ENCODE peak calls at places on chromosomes 5 and 9, in seven cellular contexts. One of them, this sample, is unnamed. For H3K4me1 and H3K9me3, the result is how much of the 10 kb centered on the place peaks cover.

GRCh38 chr5:69007086-69007672 is 86.6 kb upstream of the SLC30A5 start:
- DNase-seq in upper lobe of right lung: no peak
- DNase-seq in mammary epithelial cell: no peak
- DNase-seq in H1: no peak
- DNase-seq in lung: no peak
- DNase-seq in A673: peak
- DNase-seq in GM23248: peak
- DNase-seq in this sample: no peak

GRCh38 chr9:111118256-111118950 is 80.1 kb upstream of the LPAR1 start:
- DNase-seq in GM23248: peak
- DNase-seq in mammary epithelial cell: peak
- DNase-seq in H1: no peak
- DNase-seq in lung: no peak
- DNase-seq in upper lobe of right lung: no peak
- DNase-seq in A673: no peak
- DNase-seq in this sample: no peak

GRCh38 chr5:40603378-40603777 is 76.3 kb upstream of the PTGER4 start:
- DNase-seq in A673: no peak
- DNase-seq in H1: no peak
- DNase-seq in upper lobe of right lung: no peak
- DNase-seq in mammary epithelial cell: peak
- DNase-seq in GM23248: peak
- DNase-seq in lung: no peak
- DNase-seq in this sample: no peak

GRCh38 chr5:125708583-125708982 is 714.6 kb upstream of the GRAMD2B start:
- DNase-seq in GM23248: no peak
- DNase-seq in upper lobe of right lung: no peak
- DNase-seq in mammary epithelial cell: no peak
- DNase-seq in H1: no peak
- DNase-seq in lung: no peak
- DNase-seq in A673: no peak
- DNase-seq in this sample: no peak

GRCh38 chr5:76862986-76863385 is 13.2 kb downstream of the S100Z start:
- DNase-seq in mammary epithelial cell: no peak
- DNase-seq in lung: no peak
- DNase-seq in A673: no peak
- DNase-seq in H1: no peak
- DNase-seq in upper lobe of right lung: no peak
- DNase-seq in GM23248: no peak
- DNase-seq in this sample: no peak

GRCh38 chr5:74624501-74624900 is 16.0 kb downstream of the ENC1 start:
- DNase-seq in GM23248: no peak
- DNase-seq in mammary epithelial cell: peak
- DNase-seq in upper lobe of right lung: no peak
- DNase-seq in A673: no peak
- DNase-seq in H1: no peak
- DNase-seq in lung: peak
- DNase-seq in this sample: no peak

GRCh38 chr5:53355930-53356329 is 124.5 kb upstream of the FST start:
- DNase-seq in A673: no peak
- DNase-seq in GM23248: no peak
- DNase-seq in upper lobe of right lung: no peak
- DNase-seq in mammary epithelial cell: no peak
- DNase-seq in H1: no peak
- DNase-seq in lung: no peak
- DNase-seq in this sample: no peak

GRCh38 chr9:2157277-2158105 is 142.3 kb downstream of the SMARCA2 start:
- DNase-seq in A673: peak
- DNase-seq in H1: no peak
- DNase-seq in GM23248: peak
- DNase-seq in mammary epithelial cell: peak
- DNase-seq in upper lobe of right lung: peak
- DNase-seq in lung: peak
- DNase-seq in this sample: no peak

GRCh38 chr5:54900906-54901725 is 84.3 kb downstream of the ESM1 start:
- DNase-seq in A673: no peak
- DNase-seq in lung: peak
- DNase-seq in H1: no peak
- DNase-seq in mammary epithelial cell: peak
- DNase-seq in GM23248: peak
- DNase-seq in upper lobe of right lung: no peak
- DNase-seq in this sample: peak

GRCh38 chr5:139282195-139282557 is 11.4 kb upstream of the MATR3 start:
- DNase-seq in GM23248: peak
- DNase-seq in upper lobe of right lung: no peak
- DNase-seq in mammary epithelial cell: no peak
- DNase-seq in A673: no peak
- DNase-seq in H1: no peak
- DNase-seq in lung: no peak
- DNase-seq in this sample: no peak

GRCh38 chr5:67118050-67118620 is 78.5 kb downstream of the CD180 start:
- DNase-seq in upper lobe of right lung: no peak
- DNase-seq in lung: no peak
- DNase-seq in mammary epithelial cell: no peak
- DNase-seq in H1: no peak
- DNase-seq in GM23248: no peak
- DNase-seq in A673: no peak
- DNase-seq in this sample: no peak

GRCh38 chr9:116274293-116274692 is 120.7 kb downstream of the PAPPA start:
- DNase-seq in A673: no peak
- DNase-seq in upper lobe of right lung: no peak
- DNase-seq in mammary epithelial cell: no peak
- DNase-seq in GM23248: peak
- DNase-seq in lung: no peak
- DNase-seq in H1: no peak
- DNase-seq in this sample: no peak

GRCh38 chr5:93604119-93604963 is 21.3 kb downstream of the NR2F1 start:
- DNase-seq in mammary epithelial cell: no peak
- DNase-seq in lung: no peak
- DNase-seq in H1: no peak
- DNase-seq in GM23248: peak
- DNase-seq in A673: no peak
- DNase-seq in upper lobe of right lung: peak
- DNase-seq in this sample: no peak

GRCh38 chr9:77475641-77476473 is 172.3 kb downstream of the GNA14 start:
- DNase-seq in lung: no peak
- DNase-seq in mammary epithelial cell: no peak
- DNase-seq in A673: peak
- DNase-seq in GM23248: peak
- DNase-seq in upper lobe of right lung: no peak
- DNase-seq in H1: no peak
- DNase-seq in this sample: no peak

GRCh38 chr5:137833463-137833862 is 34.2 kb upstream of the MYOT start:
- DNase-seq in H1: no peak
- DNase-seq in upper lobe of right lung: no peak
- DNase-seq in A673: no peak
- DNase-seq in GM23248: peak
- DNase-seq in mammary epithelial cell: peak
- DNase-seq in lung: no peak
- DNase-seq in this sample: no peak

GRCh38 chr5:95641803-95642220 is 4.8 kb upstream of the RFESD start:
- DNase-seq in lung: peak
- DNase-seq in H1: no peak
- DNase-seq in mammary epithelial cell: no peak
- DNase-seq in upper lobe of right lung: no peak
- DNase-seq in GM23248: peak
- DNase-seq in A673: no peak
- DNase-seq in this sample: no peak

GRCh38 chr5:105218018-105218417 is 1655.4 kb upstream of the NUDT12 start:
- DNase-seq in H1: no peak
- DNase-seq in A673: peak
- DNase-seq in lung: no peak
- DNase-seq in GM23248: no peak
- DNase-seq in mammary epithelial cell: no peak
- DNase-seq in upper lobe of right lung: no peak
- DNase-seq in this sample: no peak

GRCh38 chr5:134511796-134512660 is 13.4 kb upstream of the JADE2 start:
- DNase-seq in upper lobe of right lung: peak
- DNase-seq in lung: peak
- DNase-seq in A673: no peak
- DNase-seq in mammary epithelial cell: peak
- DNase-seq in H1: peak
- DNase-seq in GM23248: peak
- DNase-seq in this sample: peak

GRCh38 chr9:115671911-115672310 is 481.7 kb upstream of the PAPPA start:
- DNase-seq in GM23248: no peak
- DNase-seq in A673: no peak
- DNase-seq in upper lobe of right lung: no peak
- DNase-seq in lung: no peak
- DNase-seq in H1: no peak
- DNase-seq in mammary epithelial cell: no peak
- DNase-seq in this sample: no peak

GRCh38 chr9:13597427-13597826 is 317.9 kb upstream of the MPDZ start:
- DNase-seq in lung: no peak
- DNase-seq in upper lobe of right lung: no peak
- DNase-seq in H1: no peak
- DNase-seq in GM23248: no peak
- DNase-seq in mammary epithelial cell: no peak
- DNase-seq in A673: no peak
- DNase-seq in this sample: no peak

GRCh38 chr5:122788996-122789395 is 14.1 kb downstream of the SNX2 start:
- DNase-seq in A673: no peak
- DNase-seq in lung: no peak
- DNase-seq in upper lobe of right lung: no peak
- DNase-seq in GM23248: no peak
- DNase-seq in mammary epithelial cell: no peak
- DNase-seq in H1: no peak
- DNase-seq in this sample: no peak

GRCh38 chr5:129244478-129244877 is 149.9 kb downstream of the ISOC1 start:
- DNase-seq in mammary epithelial cell: no peak
- DNase-seq in H1: no peak
- DNase-seq in GM23248: peak
- DNase-seq in A673: no peak
- DNase-seq in upper lobe of right lung: no peak
- DNase-seq in lung: no peak
- DNase-seq in this sample: no peak

GRCh38 chr9:100756217-100756616 is 178.3 kb downstream of the CAVIN4 start:
- DNase-seq in GM23248: peak
- DNase-seq in lung: no peak
- DNase-seq in mammary epithelial cell: no peak
- DNase-seq in upper lobe of right lung: no peak
- DNase-seq in A673: no peak
- DNase-seq in H1: no peak
- DNase-seq in this sample: no peak

GRCh38 chr5:50666261-50667078 is at the start of gene PARP8:
- DNase-seq in lung: peak
- DNase-seq in H1: peak
- DNase-seq in upper lobe of right lung: peak
- DNase-seq in mammary epithelial cell: peak
- DNase-seq in GM23248: peak
- DNase-seq in A673: peak
- DNase-seq in this sample: no peak

GRCh38 chr5:133658327-133658726 is 46.0 kb upstream of the FSTL4 start:
- DNase-seq in H1: no peak
- DNase-seq in A673: no peak
- DNase-seq in upper lobe of right lung: no peak
- DNase-seq in GM23248: no peak
- DNase-seq in mammary epithelial cell: no peak
- DNase-seq in lung: no peak
- DNase-seq in this sample: no peak

GRCh38 chr5:90434116-90434714 is 24.7 kb upstream of the CETN3 start:
- DNase-seq in GM23248: peak
- DNase-seq in A673: peak
- DNase-seq in mammary epithelial cell: peak
- DNase-seq in H1: peak
- DNase-seq in lung: peak
- DNase-seq in upper lobe of right lung: no peak
- DNase-seq in this sample: peak

GRCh38 chr9:98538203-98538602 is 170.5 kb downstream of the GABBR2 start:
- DNase-seq in lung: no peak
- DNase-seq in upper lobe of right lung: no peak
- DNase-seq in GM23248: no peak
- DNase-seq in mammary epithelial cell: no peak
- DNase-seq in A673: no peak
- DNase-seq in H1: no peak
- DNase-seq in this sample: no peak
- H3K4me1 ChIP-seq in lung: under half
- H3K4me1 ChIP-seq in upper lobe of right lung: under half
- H3K4me1 ChIP-seq in GM23248: under half
- H3K4me1 ChIP-seq in mammary epithelial cell: under half
- H3K4me1 ChIP-seq in A673: under half
- H3K4me1 ChIP-seq in H1: under half
- H3K4me1 ChIP-seq in this sample: under half

GRCh38 chr9:69342769-69343168 is 17.8 kb downstream of the ENTREP1 start:
- DNase-seq in lung: no peak
- DNase-seq in A673: no peak
- DNase-seq in upper lobe of right lung: no peak
- DNase-seq in mammary epithelial cell: peak
- DNase-seq in GM23248: no peak
- DNase-seq in H1: no peak
- DNase-seq in this sample: no peak

GRCh38 chr9:69339620-69340019 is 14.6 kb downstream of the ENTREP1 start:
- DNase-seq in A673: no peak
- DNase-seq in mammary epithelial cell: peak
- DNase-seq in upper lobe of right lung: no peak
- DNase-seq in GM23248: no peak
- DNase-seq in lung: no peak
- DNase-seq in H1: no peak
- DNase-seq in this sample: no peak

GRCh38 chr9:69344459-69344858 is 19.4 kb downstream of the ENTREP1 start:
- DNase-seq in lung: no peak
- DNase-seq in upper lobe of right lung: no peak
- DNase-seq in mammary epithelial cell: no peak
- DNase-seq in H1: no peak
- DNase-seq in GM23248: no peak
- DNase-seq in A673: no peak
- DNase-seq in this sample: no peak

GRCh38 chr9:69340631-69341030 is 15.6 kb downstream of the ENTREP1 start:
- DNase-seq in mammary epithelial cell: no peak
- DNase-seq in lung: no peak
- DNase-seq in GM23248: no peak
- DNase-seq in upper lobe of right lung: no peak
- DNase-seq in A673: no peak
- DNase-seq in H1: no peak
- DNase-seq in this sample: no peak
- H3K9me3 ChIP-seq in mammary epithelial cell: under half
- H3K9me3 ChIP-seq in lung: under half
- H3K9me3 ChIP-seq in GM23248: under half
- H3K9me3 ChIP-seq in upper lobe of right lung: under half
- H3K9me3 ChIP-seq in A673: under half
- H3K9me3 ChIP-seq in H1: under half
- H3K9me3 ChIP-seq in this sample: under half

GRCh38 chr9:106716820-106717219 is 146.1 kb upstream of the ZNF462 start:
- DNase-seq in A673: no peak
- DNase-seq in GM23248: peak
- DNase-seq in H1: no peak
- DNase-seq in mammary epithelial cell: no peak
- DNase-seq in upper lobe of right lung: no peak
- DNase-seq in lung: no peak
- DNase-seq in this sample: no peak
- H3K4me1 ChIP-seq in A673: under half
- H3K4me1 ChIP-seq in GM23248: under half
- H3K4me1 ChIP-seq in H1: under half
- H3K4me1 ChIP-seq in mammary epithelial cell: under half
- H3K4me1 ChIP-seq in upper lobe of right lung: under half
- H3K4me1 ChIP-seq in lung: under half
- H3K4me1 ChIP-seq in this sample: under half

DNA sequence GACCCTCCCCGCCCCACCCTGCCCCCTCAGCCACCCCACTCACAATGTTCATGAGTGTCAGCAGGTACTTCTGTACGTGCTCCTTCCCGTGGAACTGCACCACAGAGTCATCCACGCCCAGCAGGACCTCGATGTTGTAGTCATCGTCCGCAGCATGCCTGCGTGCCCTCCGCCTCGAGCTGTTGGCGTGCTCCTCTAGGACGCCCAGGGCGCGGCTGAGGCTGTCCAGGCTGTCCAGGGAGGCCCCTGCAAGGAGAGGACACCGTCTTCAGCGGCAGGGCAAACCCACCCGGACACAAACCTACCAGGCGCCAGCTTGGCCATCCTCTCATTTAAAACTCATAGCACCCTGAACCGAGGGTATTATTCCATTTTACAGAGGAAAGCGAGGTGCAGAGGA is 137.8 kb downstream of the ADAMTS2 start:
- DNase-seq in upper lobe of right lung: no peak
- DNase-seq in lung: no peak
- DNase-seq in A673: no peak
- DNase-seq in H1: no peak
- DNase-seq in mammary epithelial cell: no peak
- DNase-seq in GM23248: no peak
- DNase-seq in this sample: no peak
- H3K9me3 ChIP-seq in upper lobe of right lung: under half
- H3K9me3 ChIP-seq in lung: under half
- H3K9me3 ChIP-seq in A673: under half
- H3K9me3 ChIP-seq in H1: under half
- H3K9me3 ChIP-seq in mammary epithelial cell: under half
- H3K9me3 ChIP-seq in GM23248: under half
- H3K9me3 ChIP-seq in this sample: under half